ENCODE peak calls at places on chromosomes 5 and 9, in seven cellular contexts. K is A549; Y is dorsolateral prefrontal cortex; R is cardiac fibroblast; Z is mesothelial cell of epicardium; J is transverse colon; D is CD8-positive, alpha-beta T cell. O is an unnamed sample.

GRCh38 chr9:119477197-119477596 is 108.0 kb upstream of the BRINP1 start:
- DNase-seq in K (no peak), Y (no peak), R (no peak), Z (no peak), J (no peak), D (no peak), O (no peak)

GRCh38 chr5:10735569-10736255 is 25.3 kb downstream of the DAP start:
- DNase-seq in K (no peak), Y (no peak), R (no peak), Z (no peak), J (no peak), D (no peak), O (no peak)

GRCh38 chr5:155027993-155028629 is 14.6 kb downstream of the KIF4B start:
- DNase-seq in K (peak; percentile 36), Y (no peak), R (peak; percentile 25), Z (no peak), J (no peak), D (no peak), O (no peak)

GRCh38 chr5:40656766-40657165 is 22.9 kb upstream of the PTGER4 start:
- DNase-seq in K (no peak), Y (no peak), R (no peak), Z (no peak), J (no peak), D (no peak), O (no peak)

GRCh38 chr5:88405783-88406182 is 137.1 kb upstream of the TMEM161B start:
- DNase-seq in K (no peak), Y (no peak), R (no peak), Z (no peak), J (no peak), D (no peak), O (no peak)

GRCh38 chr5:111859031-111859430 is 102.0 kb upstream of the NREP start:
- DNase-seq in K (no peak), Y (no peak), R (peak; percentile 84), Z (no peak), J (no peak), D (no peak), O (no peak)

GRCh38 chr9:108296056-108296455 is 559.7 kb downstream of the ACTL7B start:
- DNase-seq in K (no peak), Y (no peak), R (peak; percentile 59), Z (no peak), J (no peak), D (no peak), O (no peak)

GRCh38 chr9:34399729-34400128 is 23.0 kb upstream of the MYORG start:
- DNase-seq in K (no peak), Y (peak; percentile 35), R (no peak), Z (no peak), J (no peak), D (no peak), O (no peak)

GRCh38 chr9:90600029-90600428 is 42.6 kb downstream of the DIRAS2 start:
- DNase-seq in K (no peak), Y (no peak), R (no peak), Z (no peak), J (no peak), D (no peak), O (no peak)

GRCh38 chr5:166117744-166118072 is 2173.7 kb upstream of the WWC1 start:
- DNase-seq in K (no peak), Y (no peak), R (no peak), Z (no peak), J (no peak), D (no peak), O (no peak)

GRCh38 chr5:160479926-160480325 is 58.3 kb downstream of the PTTG1 start:
- DNase-seq in K (no peak), Y (peak; percentile 40), R (peak; percentile 86), Z (no peak), J (no peak), D (no peak), O (no peak)

GRCh38 chr5:81232449-81233079 is 558 bp upstream of the CKMT2 start:
- DNase-seq in K (no peak), Y (no peak), R (peak; percentile 64), Z (no peak), J (peak; percentile 10), D (no peak), O (no peak)

GRCh38 chr5:10172242-10172641 is 77.4 kb downstream of the ATPSCKMT start:
- DNase-seq in K (no peak), Y (no peak), R (no peak), Z (no peak), J (no peak), D (no peak), O (no peak)

GRCh38 chr5:81315336-81315735 is 13.9 kb downstream of the ZCCHC9 start:
- DNase-seq in K (no peak), Y (no peak), R (peak; percentile 74), Z (no peak), J (no peak), D (no peak), O (no peak)

GRCh38 chr9:28456886-28457285 is 883.6 kb upstream of the C9orf72 start:
- DNase-seq in K (no peak), Y (no peak), R (no peak), Z (no peak), J (no peak), D (no peak), O (no peak)

GRCh38 chr9:34400686-34401602 is 24.2 kb upstream of the MYORG start:
- DNase-seq in K (no peak), Y (no peak), R (no peak), Z (no peak), J (no peak), D (no peak), O (no peak)

GRCh38 chr5:65172486-65173129 is 309.1 kb downstream of the ADAMTS6 start:
- DNase-seq in K (no peak), Y (no peak), R (peak; percentile 84), Z (no peak), J (no peak), D (peak; percentile 25), O (no peak)

GRCh38 chr9:136318111-136318768 is 9.1 kb upstream of the GPSM1 start:
- DNase-seq in K (no peak), Y (no peak), R (no peak), Z (no peak), J (no peak), D (no peak), O (no peak)

GRCh38 chr9:2427016-2427891 is 194.3 kb upstream of the VLDLR start:
- DNase-seq in K (no peak), Y (no peak), R (peak; percentile 5), Z (no peak), J (no peak), D (no peak), O (no peak)

GRCh38 chr9:36725777-36726356 is 153.2 kb downstream of the MELK start:
- DNase-seq in K (no peak), Y (no peak), R (no peak), Z (no peak), J (no peak), D (no peak), O (no peak)

GRCh38 chr9:101311759-101312420 is 72.9 kb downstream of the BAAT start:
- DNase-seq in K (peak; percentile 89), Y (no peak), R (peak; percentile 90), Z (no peak), J (no peak), D (no peak), O (no peak)

GRCh38 chr5:59766394-59766793 is 127.1 kb downstream of the PDE4D start:
- DNase-seq in K (peak; percentile 58), Y (peak; percentile 16), R (no peak), Z (peak; percentile 44), J (peak; percentile 43), D (no peak), O (no peak)

GRCh38 chr9:134642385-134643181 is 980 bp downstream of the COL5A1 start:
- DNase-seq in K (peak; percentile 44), Y (no peak), R (peak; percentile 77), Z (peak; percentile 53), J (peak; percentile 58), D (no peak), O (no peak)

GRCh38 chr5:42423285-42424152 is at the start of gene GHR:
- DNase-seq in K (peak; percentile 85), Y (peak; percentile 82), R (peak; percentile 95), Z (peak; percentile 85), J (peak; percentile 82), D (no peak), O (peak; percentile 74)

GRCh38 chr9:34171753-34172535 is 6.9 kb upstream of the UBAP1 start:
- DNase-seq in K (no peak), Y (no peak), R (no peak), Z (no peak), J (peak; percentile 32), D (peak; percentile 64), O (no peak)

GRCh38 chr5:81639556-81639955 is 111.3 kb downstream of the SSBP2 start:
- DNase-seq in K (no peak), Y (no peak), R (no peak), Z (no peak), J (no peak), D (no peak), O (no peak)

GRCh38 chr9:115165233-115165632 is 47.3 kb upstream of the TNC start:
- DNase-seq in K (no peak), Y (no peak), R (no peak), Z (no peak), J (no peak), D (no peak), O (no peak)

GRCh38 chr9:115167175-115167574 is 49.2 kb upstream of the TNC start:
- DNase-seq in K (no peak), Y (no peak), R (peak; percentile 39), Z (no peak), J (no peak), D (no peak), O (no peak)

GRCh38 chr9:115172105-115172504 is 54.1 kb upstream of the TNC start:
- DNase-seq in K (no peak), Y (no peak), R (no peak), Z (no peak), J (no peak), D (no peak), O (no peak)

GRCh38 chr9:115169003-115169402 is 51.0 kb upstream of the TNC start:
- DNase-seq in K (no peak), Y (no peak), R (no peak), Z (no peak), J (no peak), D (no peak), O (no peak)

GRCh38 chr9:115170674-115171073 is 52.7 kb upstream of the TNC start:
- DNase-seq in K (peak; percentile 45), Y (no peak), R (peak; percentile 39), Z (no peak), J (no peak), D (no peak), O (no peak)
- TF ChIP-seq CTCF in K (no peak), Y (no peak), R (no peak), Z (no peak), J (no peak), D (no peak), O (no peak)

GRCh38 chr5:102561894-102562760 is 63.3 kb upstream of the SLCO6A1 start:
- DNase-seq in K (peak; percentile 39), Y (no peak), R (peak; percentile 61), Z (no peak), J (peak; percentile 11), D (no peak), O (no peak)
- TF ChIP-seq CTCF in K (peak; percentile 29), Y (peak; percentile 14), R (peak; percentile 97), Z (peak; percentile 50), J (peak; percentile 38), D (no peak), O (peak; percentile 54)

GRCh38 chr9:89564257-89564878 is 40.4 kb upstream of the GADD45G start:
- DNase-seq in K (peak; percentile 48), Y (no peak), R (peak; percentile 5), Z (no peak), J (no peak), D (no peak), O (no peak)
- TF ChIP-seq CTCF in K (no peak), Y (no peak), R (peak; percentile 5), Z (no peak), J (no peak), D (no peak), O (peak; percentile 25)

GRCh38 chr9:117545846-117546245 is 131.0 kb upstream of the ASTN2 start:
- DNase-seq in K (no peak), Y (no peak), R (no peak), Z (no peak), J (no peak), D (no peak), O (no peak)
- TF ChIP-seq CTCF in K (no peak), Y (no peak), R (no peak), Z (no peak), J (no peak), D (no peak), O (no peak)